ENCODE peak calls at places on chromosomes 7 and 10, in ten cellular contexts. One of them, this sample, is unnamed.

GRCh38 chr10:96703358-96703757 is 17.0 kb downstream of the PIK3AP1 start:
- DNase-seq in tibial artery: no peak
- DNase-seq in thoracic aorta: no peak
- DNase-seq in left ventricle myocardium inferior: no peak
- DNase-seq in kidney epithelial cell: no peak
- DNase-seq in AG09309: no peak
- DNase-seq in WERI-Rb-1: no peak
- DNase-seq in GM12865: peak
- DNase-seq in heart right ventricle: no peak
- DNase-seq in esophagus squamous epithelium: no peak
- DNase-seq in this sample: no peak

GRCh38 chr7:44466300-44467216 is 23.9 kb downstream of the NUDCD3 start:
- DNase-seq in tibial artery: no peak
- DNase-seq in esophagus squamous epithelium: no peak
- DNase-seq in thoracic aorta: no peak
- DNase-seq in WERI-Rb-1: no peak
- DNase-seq in left ventricle myocardium inferior: no peak
- DNase-seq in GM12865: no peak
- DNase-seq in heart right ventricle: no peak
- DNase-seq in AG09309: no peak
- DNase-seq in kidney epithelial cell: no peak
- DNase-seq in this sample: peak

GRCh38 chr7:131103997-131104396 is 223.7 kb upstream of the MKLN1 start:
- DNase-seq in left ventricle myocardium inferior: no peak
- DNase-seq in AG09309: peak
- DNase-seq in tibial artery: no peak
- DNase-seq in thoracic aorta: no peak
- DNase-seq in esophagus squamous epithelium: no peak
- DNase-seq in WERI-Rb-1: no peak
- DNase-seq in heart right ventricle: no peak
- DNase-seq in GM12865: no peak
- DNase-seq in kidney epithelial cell: no peak
- DNase-seq in this sample: peak

GRCh38 chr7:66315192-66315591 is 110.1 kb downstream of the TPST1 start:
- DNase-seq in heart right ventricle: no peak
- DNase-seq in WERI-Rb-1: no peak
- DNase-seq in tibial artery: no peak
- DNase-seq in left ventricle myocardium inferior: no peak
- DNase-seq in GM12865: no peak
- DNase-seq in thoracic aorta: no peak
- DNase-seq in esophagus squamous epithelium: no peak
- DNase-seq in kidney epithelial cell: no peak
- DNase-seq in AG09309: no peak
- DNase-seq in this sample: no peak

GRCh38 chr10:32379314-32379949 is 32.5 kb upstream of the EPC1 start:
- DNase-seq in esophagus squamous epithelium: no peak
- DNase-seq in kidney epithelial cell: no peak
- DNase-seq in thoracic aorta: no peak
- DNase-seq in left ventricle myocardium inferior: no peak
- DNase-seq in tibial artery: no peak
- DNase-seq in AG09309: no peak
- DNase-seq in heart right ventricle: peak
- DNase-seq in WERI-Rb-1: no peak
- DNase-seq in GM12865: peak
- DNase-seq in this sample: peak

GRCh38 chr10:34666008-34666700 is 148.9 kb downstream of the PARD3 start:
- DNase-seq in heart right ventricle: peak
- DNase-seq in left ventricle myocardium inferior: no peak
- DNase-seq in GM12865: peak
- DNase-seq in tibial artery: peak
- DNase-seq in WERI-Rb-1: peak
- DNase-seq in kidney epithelial cell: peak
- DNase-seq in esophagus squamous epithelium: no peak
- DNase-seq in AG09309: peak
- DNase-seq in thoracic aorta: no peak
- DNase-seq in this sample: peak

GRCh38 chr7:135714534-135715009 is 13.4 kb downstream of the SLC13A4 start:
- DNase-seq in GM12865: no peak
- DNase-seq in AG09309: peak
- DNase-seq in WERI-Rb-1: no peak
- DNase-seq in tibial artery: no peak
- DNase-seq in esophagus squamous epithelium: no peak
- DNase-seq in kidney epithelial cell: no peak
- DNase-seq in thoracic aorta: no peak
- DNase-seq in left ventricle myocardium inferior: no peak
- DNase-seq in heart right ventricle: no peak
- DNase-seq in this sample: peak

GRCh38 chr10:33041783-33042437 is 83.9 kb upstream of the ITGB1 start:
- DNase-seq in GM12865: no peak
- DNase-seq in WERI-Rb-1: peak
- DNase-seq in esophagus squamous epithelium: no peak
- DNase-seq in AG09309: no peak
- DNase-seq in thoracic aorta: no peak
- DNase-seq in left ventricle myocardium inferior: no peak
- DNase-seq in tibial artery: no peak
- DNase-seq in kidney epithelial cell: no peak
- DNase-seq in heart right ventricle: no peak
- DNase-seq in this sample: no peak

DNA sequence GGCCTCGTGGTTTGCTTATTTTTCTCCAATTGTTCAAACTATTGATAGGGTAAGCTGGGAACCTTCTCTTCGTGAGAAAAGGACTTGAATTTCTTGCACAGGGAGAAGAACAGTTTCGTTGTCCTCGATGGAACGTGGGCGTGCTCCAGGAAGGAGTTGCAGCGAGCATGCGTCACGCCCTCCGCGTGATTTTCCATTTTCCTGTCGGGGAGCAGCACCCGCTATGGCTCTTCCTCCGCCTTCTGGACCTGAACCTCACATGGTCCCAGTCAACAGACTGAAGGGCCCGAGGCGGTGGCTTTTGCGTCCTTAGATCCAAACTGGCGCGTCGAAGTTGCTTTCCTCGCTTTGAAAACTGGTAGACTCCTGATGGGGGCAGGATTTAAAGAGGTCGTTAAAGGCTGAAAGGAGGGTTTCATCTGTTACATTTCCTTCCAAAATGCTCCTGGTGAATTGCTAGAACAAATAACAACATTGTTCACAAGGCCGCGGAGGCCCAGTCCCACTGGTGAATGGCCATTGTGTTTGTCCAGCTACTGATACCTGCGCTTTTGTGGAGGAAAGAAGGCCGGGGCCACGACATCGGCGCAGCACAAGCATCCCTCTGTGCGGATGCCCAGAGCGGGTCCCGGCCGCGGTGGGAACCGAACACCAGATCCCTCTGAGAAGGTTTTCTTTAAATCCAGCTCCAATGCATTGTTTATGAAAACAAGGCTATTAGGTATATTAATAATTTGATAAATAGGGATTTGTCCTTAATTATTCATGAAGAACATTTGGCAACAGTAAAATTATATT is 75.9 kb downstream of the EBF3 start:
- DNase-seq in esophagus squamous epithelium: no peak
- DNase-seq in thoracic aorta: no peak
- DNase-seq in WERI-Rb-1: no peak
- DNase-seq in heart right ventricle: no peak
- DNase-seq in AG09309: no peak
- DNase-seq in GM12865: no peak
- DNase-seq in tibial artery: no peak
- DNase-seq in left ventricle myocardium inferior: no peak
- DNase-seq in kidney epithelial cell: no peak
- DNase-seq in this sample: no peak
- TF ChIP-seq CTCF in esophagus squamous epithelium: no peak
- TF ChIP-seq CTCF in thoracic aorta: no peak
- TF ChIP-seq CTCF in WERI-Rb-1: no peak
- TF ChIP-seq CTCF in heart right ventricle: no peak
- TF ChIP-seq CTCF in AG09309: no peak
- TF ChIP-seq CTCF in GM12865: no peak
- TF ChIP-seq CTCF in tibial artery: no peak
- TF ChIP-seq CTCF in left ventricle myocardium inferior: no peak
- TF ChIP-seq CTCF in kidney epithelial cell: no peak
- TF ChIP-seq CTCF in this sample: no peak

GRCh38 chr7:101991860-101992259 is 174.4 kb downstream of the CUX1 start:
- DNase-seq in GM12865: no peak
- DNase-seq in tibial artery: no peak
- DNase-seq in esophagus squamous epithelium: no peak
- DNase-seq in kidney epithelial cell: no peak
- DNase-seq in AG09309: no peak
- DNase-seq in thoracic aorta: no peak
- DNase-seq in WERI-Rb-1: no peak
- DNase-seq in left ventricle myocardium inferior: no peak
- DNase-seq in heart right ventricle: no peak
- DNase-seq in this sample: no peak

GRCh38 chr7:101989101-101989500 is 171.7 kb downstream of the CUX1 start:
- DNase-seq in GM12865: no peak
- DNase-seq in heart right ventricle: no peak
- DNase-seq in AG09309: no peak
- DNase-seq in tibial artery: no peak
- DNase-seq in kidney epithelial cell: no peak
- DNase-seq in thoracic aorta: no peak
- DNase-seq in esophagus squamous epithelium: no peak
- DNase-seq in WERI-Rb-1: no peak
- DNase-seq in left ventricle myocardium inferior: no peak
- DNase-seq in this sample: no peak

GRCh38 chr7:101993311-101993710 is 175.9 kb downstream of the CUX1 start:
- DNase-seq in GM12865: no peak
- DNase-seq in kidney epithelial cell: no peak
- DNase-seq in WERI-Rb-1: no peak
- DNase-seq in tibial artery: no peak
- DNase-seq in heart right ventricle: no peak
- DNase-seq in left ventricle myocardium inferior: no peak
- DNase-seq in AG09309: no peak
- DNase-seq in thoracic aorta: no peak
- DNase-seq in esophagus squamous epithelium: no peak
- DNase-seq in this sample: no peak

GRCh38 chr7:101988513-101988912 is 171.1 kb downstream of the CUX1 start:
- DNase-seq in heart right ventricle: no peak
- DNase-seq in esophagus squamous epithelium: no peak
- DNase-seq in AG09309: no peak
- DNase-seq in kidney epithelial cell: no peak
- DNase-seq in GM12865: no peak
- DNase-seq in thoracic aorta: no peak
- DNase-seq in tibial artery: no peak
- DNase-seq in left ventricle myocardium inferior: no peak
- DNase-seq in WERI-Rb-1: no peak
- DNase-seq in this sample: no peak

GRCh38 chr7:101990811-101991418 is 173.5 kb downstream of the CUX1 start:
- DNase-seq in esophagus squamous epithelium: no peak
- DNase-seq in AG09309: no peak
- DNase-seq in left ventricle myocardium inferior: no peak
- DNase-seq in heart right ventricle: no peak
- DNase-seq in kidney epithelial cell: no peak
- DNase-seq in tibial artery: no peak
- DNase-seq in thoracic aorta: no peak
- DNase-seq in GM12865: peak
- DNase-seq in WERI-Rb-1: no peak
- DNase-seq in this sample: no peak
- H3K4me3 ChIP-seq in esophagus squamous epithelium: no peak
- H3K4me3 ChIP-seq in AG09309: no peak
- H3K4me3 ChIP-seq in left ventricle myocardium inferior: no peak
- H3K4me3 ChIP-seq in heart right ventricle: no peak
- H3K4me3 ChIP-seq in kidney epithelial cell: no peak
- H3K4me3 ChIP-seq in tibial artery: no peak
- H3K4me3 ChIP-seq in thoracic aorta: no peak
- H3K4me3 ChIP-seq in GM12865: peak
- H3K4me3 ChIP-seq in WERI-Rb-1: no peak
- H3K4me3 ChIP-seq in this sample: no peak

GRCh38 chr10:75295901-75296441 is 60.2 kb upstream of the COMTD1 start:
- DNase-seq in GM12865: no peak
- DNase-seq in WERI-Rb-1: peak
- DNase-seq in tibial artery: no peak
- DNase-seq in left ventricle myocardium inferior: no peak
- DNase-seq in heart right ventricle: peak
- DNase-seq in kidney epithelial cell: no peak
- DNase-seq in thoracic aorta: no peak
- DNase-seq in AG09309: no peak
- DNase-seq in esophagus squamous epithelium: no peak
- DNase-seq in this sample: no peak

GRCh38 chr10:75293456-75293840 is 57.7 kb upstream of the COMTD1 start:
- DNase-seq in WERI-Rb-1: peak
- DNase-seq in left ventricle myocardium inferior: no peak
- DNase-seq in thoracic aorta: no peak
- DNase-seq in heart right ventricle: no peak
- DNase-seq in AG09309: no peak
- DNase-seq in kidney epithelial cell: no peak
- DNase-seq in tibial artery: no peak
- DNase-seq in GM12865: no peak
- DNase-seq in esophagus squamous epithelium: no peak
- DNase-seq in this sample: no peak

GRCh38 chr10:75294031-75294437 is 58.3 kb upstream of the COMTD1 start:
- DNase-seq in GM12865: no peak
- DNase-seq in kidney epithelial cell: no peak
- DNase-seq in WERI-Rb-1: no peak
- DNase-seq in heart right ventricle: no peak
- DNase-seq in esophagus squamous epithelium: no peak
- DNase-seq in left ventricle myocardium inferior: no peak
- DNase-seq in AG09309: no peak
- DNase-seq in thoracic aorta: no peak
- DNase-seq in tibial artery: no peak
- DNase-seq in this sample: peak

GRCh38 chr10:75294518-75294865 is 58.7 kb upstream of the COMTD1 start:
- DNase-seq in GM12865: no peak
- DNase-seq in esophagus squamous epithelium: no peak
- DNase-seq in heart right ventricle: peak
- DNase-seq in kidney epithelial cell: no peak
- DNase-seq in WERI-Rb-1: peak
- DNase-seq in thoracic aorta: no peak
- DNase-seq in left ventricle myocardium inferior: peak
- DNase-seq in AG09309: no peak
- DNase-seq in tibial artery: no peak
- DNase-seq in this sample: no peak

GRCh38 chr10:75294866-75295692 is 59.3 kb upstream of the COMTD1 start:
- DNase-seq in GM12865: peak
- DNase-seq in kidney epithelial cell: peak
- DNase-seq in AG09309: peak
- DNase-seq in heart right ventricle: peak
- DNase-seq in esophagus squamous epithelium: no peak
- DNase-seq in WERI-Rb-1: peak
- DNase-seq in left ventricle myocardium inferior: peak
- DNase-seq in tibial artery: peak
- DNase-seq in thoracic aorta: peak
- DNase-seq in this sample: peak
- TF ChIP-seq CTCF in GM12865: peak
- TF ChIP-seq CTCF in kidney epithelial cell: peak
- TF ChIP-seq CTCF in AG09309: no peak
- TF ChIP-seq CTCF in heart right ventricle: peak
- TF ChIP-seq CTCF in esophagus squamous epithelium: peak
- TF ChIP-seq CTCF in WERI-Rb-1: peak
- TF ChIP-seq CTCF in left ventricle myocardium inferior: peak
- TF ChIP-seq CTCF in tibial artery: peak
- TF ChIP-seq CTCF in thoracic aorta: peak
- TF ChIP-seq CTCF in this sample: peak

GRCh38 chr10:77800738-77801266 is 125.8 kb downstream of the DLG5 start:
- DNase-seq in AG09309: no peak
- DNase-seq in GM12865: no peak
- DNase-seq in WERI-Rb-1: no peak
- DNase-seq in esophagus squamous epithelium: no peak
- DNase-seq in left ventricle myocardium inferior: no peak
- DNase-seq in thoracic aorta: no peak
- DNase-seq in heart right ventricle: no peak
- DNase-seq in tibial artery: no peak
- DNase-seq in kidney epithelial cell: no peak
- DNase-seq in this sample: no peak

GRCh38 chr10:77800320-77800719 is 126.2 kb downstream of the DLG5 start:
- DNase-seq in kidney epithelial cell: no peak
- DNase-seq in GM12865: no peak
- DNase-seq in tibial artery: no peak
- DNase-seq in thoracic aorta: no peak
- DNase-seq in AG09309: no peak
- DNase-seq in esophagus squamous epithelium: no peak
- DNase-seq in heart right ventricle: no peak
- DNase-seq in left ventricle myocardium inferior: no peak
- DNase-seq in WERI-Rb-1: no peak
- DNase-seq in this sample: no peak

GRCh38 chr10:77796311-77796915 is 130.1 kb downstream of the DLG5 start:
- DNase-seq in thoracic aorta: no peak
- DNase-seq in kidney epithelial cell: no peak
- DNase-seq in GM12865: no peak
- DNase-seq in esophagus squamous epithelium: no peak
- DNase-seq in AG09309: no peak
- DNase-seq in WERI-Rb-1: no peak
- DNase-seq in tibial artery: no peak
- DNase-seq in heart right ventricle: no peak
- DNase-seq in left ventricle myocardium inferior: no peak
- DNase-seq in this sample: no peak

GRCh38 chr10:77799352-77799751 is 127.2 kb downstream of the DLG5 start:
- DNase-seq in AG09309: no peak
- DNase-seq in left ventricle myocardium inferior: no peak
- DNase-seq in GM12865: no peak
- DNase-seq in WERI-Rb-1: no peak
- DNase-seq in kidney epithelial cell: no peak
- DNase-seq in heart right ventricle: no peak
- DNase-seq in tibial artery: no peak
- DNase-seq in thoracic aorta: no peak
- DNase-seq in esophagus squamous epithelium: no peak
- DNase-seq in this sample: peak

DNA sequence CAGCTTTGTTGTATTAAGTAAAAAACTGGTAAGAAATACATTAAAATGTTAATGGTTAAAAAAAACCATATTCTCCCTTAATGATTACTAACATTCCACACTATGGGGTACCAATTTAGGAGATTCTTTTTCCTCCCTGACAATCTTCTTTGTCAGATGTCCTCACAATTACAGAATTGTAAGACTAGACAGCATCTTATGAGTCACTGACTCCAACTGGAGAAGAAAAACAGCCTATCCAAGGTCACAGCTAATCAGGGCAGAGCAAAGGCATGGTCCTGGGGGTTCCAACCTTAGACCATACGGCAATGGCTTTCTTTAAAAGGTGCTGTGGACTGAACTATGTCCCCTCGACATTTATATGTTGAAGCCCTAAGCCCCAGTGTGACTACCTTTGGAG is 127.6 kb downstream of the DLG5 start:
- DNase-seq in left ventricle myocardium inferior: no peak
- DNase-seq in AG09309: no peak
- DNase-seq in thoracic aorta: no peak
- DNase-seq in heart right ventricle: no peak
- DNase-seq in tibial artery: no peak
- DNase-seq in kidney epithelial cell: no peak
- DNase-seq in esophagus squamous epithelium: no peak
- DNase-seq in WERI-Rb-1: no peak
- DNase-seq in GM12865: no peak
- DNase-seq in this sample: peak
- H3K4me3 ChIP-seq in left ventricle myocardium inferior: no peak
- H3K4me3 ChIP-seq in AG09309: no peak
- H3K4me3 ChIP-seq in thoracic aorta: no peak
- H3K4me3 ChIP-seq in heart right ventricle: no peak
- H3K4me3 ChIP-seq in tibial artery: no peak
- H3K4me3 ChIP-seq in kidney epithelial cell: no peak
- H3K4me3 ChIP-seq in esophagus squamous epithelium: no peak
- H3K4me3 ChIP-seq in WERI-Rb-1: no peak
- H3K4me3 ChIP-seq in GM12865: no peak
- H3K4me3 ChIP-seq in this sample: no peak